ENCODE peak calls at places on chromosomes 3 and 15, in seven cellular contexts. O, Y, J, S, R, T and W are unnamed samples.

GRCh38 chr3:137222736-137223135 is 265.0 kb downstream of the IL20RB start:
- DNase-seq in Y (no peak), S (no peak), O (no peak), J (no peak), T (no peak), R (no peak), W (no peak)

GRCh38 chr15:40413036-40413435 is 7.4 kb downstream of the IVD start:
- DNase-seq in Y (no peak), O (peak; percentile 54), R (no peak), J (no peak), S (no peak), T (no peak), W (no peak)

GRCh38 chr3:184691397-184692131 is 20.3 kb downstream of the MAGEF1 start:
- DNase-seq in R (no peak), S (no peak), J (no peak), Y (no peak), O (peak; percentile 86), T (no peak), W (peak; percentile 44)

GRCh38 chr3:55477306-55478010 is 9.6 kb downstream of the WNT5A start:
- DNase-seq in T (peak; percentile 14), O (no peak), J (no peak), Y (no peak), R (no peak), S (no peak), W (no peak)

GRCh38 chr15:91100561-91101355 is 701 bp downstream of the SV2B start:
- DNase-seq in O (no peak), J (no peak), R (no peak), Y (peak; percentile 16), S (no peak), T (peak; percentile 50), W (peak; percentile 7)

GRCh38 chr3:169812844-169813677 is at the start of the genes LRRC34 and LRRIQ4:
- DNase-seq in J (no peak), T (no peak), O (peak; percentile 93), S (peak; percentile 74), Y (peak; percentile 81), R (peak; percentile 82), W (peak; percentile 43)

GRCh38 chr3:141553055-141553454 is 66.2 kb downstream of the RASA2 start:
- DNase-seq in T (no peak), O (no peak), R (no peak), S (no peak), J (no peak), Y (no peak), W (no peak)

GRCh38 chr3:30632065-30632464 is 25.7 kb downstream of the TGFBR2 start:
- DNase-seq in S (no peak), Y (no peak), J (no peak), O (no peak), R (no peak), T (no peak), W (no peak)

GRCh38 chr3:115038831-115039230 is 108.3 kb downstream of the ZBTB20 start:
- DNase-seq in R (no peak), S (no peak), J (no peak), O (no peak), T (no peak), Y (no peak), W (no peak)

GRCh38 chr3:197539651-197540051 is 16.1 kb downstream of the BDH1 start:
- DNase-seq in S (no peak), O (no peak), T (no peak), Y (no peak), J (peak; percentile 63), R (peak; percentile 74), W (no peak)

GRCh38 chr3:150172356-150172755 is 201.7 kb upstream of the PFN2 start:
- DNase-seq in S (no peak), J (no peak), Y (no peak), O (no peak), T (no peak), R (no peak), W (no peak)

GRCh38 chr3:5213574-5213966 is 26.1 kb downstream of the EDEM1 start:
- DNase-seq in J (no peak), T (peak; percentile 69), Y (no peak), O (no peak), R (no peak), S (no peak), W (no peak)

GRCh38 chr3:156619376-156619775 is 55.0 kb upstream of the TIPARP start:
- DNase-seq in S (no peak), T (no peak), R (no peak), J (no peak), Y (no peak), O (no peak), W (peak; percentile 36)

GRCh38 chr3:71416868-71417267 is 166.7 kb downstream of the FOXP1 start:
- DNase-seq in R (no peak), S (no peak), T (no peak), J (peak; percentile 6), O (peak; percentile 82), Y (peak; percentile 21), W (no peak)

GRCh38 chr15:64224508-64224907 is 61.7 kb upstream of the PPIB start:
- DNase-seq in S (peak; percentile 35), J (no peak), R (no peak), O (no peak), T (no peak), Y (peak; percentile 68), W (peak; percentile 66)

GRCh38 chr3:129162729-129163579 is 2.1 kb upstream of the ISY1 start:
- DNase-seq in J (no peak), O (no peak), R (no peak), Y (peak; percentile 38), T (no peak), S (no peak), W (no peak)

GRCh38 chr3:137172703-137173102 is 214.9 kb downstream of the IL20RB start:
- DNase-seq in O (no peak), R (no peak), T (no peak), J (no peak), Y (no peak), S (no peak), W (no peak)

GRCh38 chr15:84926491-84927220 is 42.2 kb downstream of the SLC28A1 start:
- DNase-seq in J (no peak), S (no peak), Y (no peak), T (no peak), R (no peak), O (no peak), W (no peak)
- TF ChIP-seq POLR2A in J (no peak), S (no peak), Y (no peak), T (no peak), R (no peak), O (no peak), W (no peak)

DNA sequence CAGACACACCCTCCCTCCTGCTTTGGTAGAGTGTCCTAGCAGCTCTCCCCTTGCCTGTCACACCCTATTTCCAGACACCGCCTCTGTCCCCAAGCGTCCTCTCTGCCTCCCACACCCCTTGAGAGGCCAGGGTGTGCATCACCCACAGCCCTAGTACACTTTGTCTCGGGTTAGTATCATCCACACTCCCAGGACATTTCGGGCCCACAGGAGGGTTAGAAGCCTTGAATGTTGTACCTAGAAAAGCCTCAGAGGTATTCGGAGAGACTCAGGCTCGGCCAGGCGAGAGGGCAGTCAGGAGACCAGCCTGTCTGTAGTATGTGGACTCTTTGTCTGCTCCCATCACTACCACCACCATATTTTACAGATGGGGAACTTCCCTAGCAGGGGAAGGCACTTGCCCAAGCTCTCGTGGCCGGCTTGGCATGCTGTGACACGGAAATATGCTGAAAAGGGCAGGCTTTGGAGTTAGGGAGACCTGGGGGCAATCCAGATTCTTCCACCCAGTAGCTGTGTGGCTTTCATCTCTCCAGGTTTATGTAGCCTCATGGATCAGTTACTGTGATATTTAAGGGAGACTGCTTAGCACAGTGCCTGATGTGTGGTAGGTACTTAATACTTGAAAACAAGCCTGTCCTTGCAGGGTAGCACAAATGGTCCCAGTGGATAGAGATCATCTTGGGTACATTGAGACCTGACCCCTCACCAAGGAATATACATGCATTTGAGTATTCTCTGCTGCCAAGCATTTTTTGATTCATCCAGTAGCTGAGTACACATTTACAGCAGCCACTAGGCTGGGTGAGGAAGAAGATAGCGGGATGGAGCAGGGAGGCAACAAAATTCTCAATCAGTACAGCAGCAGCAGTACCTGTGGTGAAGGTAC is 1.4 kb downstream of the TMEM43 start:
- DNase-seq in O (no peak), T (peak; percentile 19), R (no peak), S (no peak), J (no peak), Y (peak; percentile 33), W (no peak)
- TF ChIP-seq POLR2A in O (no peak), T (no peak), R (no peak), S (no peak), J (no peak), Y (no peak), W (no peak)

GRCh38 chr15:35690698-35691116 is 144.7 kb upstream of the DPH6 start:
- DNase-seq in S (no peak), J (no peak), O (no peak), T (no peak), Y (no peak), R (no peak), W (peak; percentile 82)
- TF ChIP-seq POLR2A in S (no peak), J (no peak), O (no peak), T (no peak), Y (no peak), R (no peak), W (no peak)

DNA sequence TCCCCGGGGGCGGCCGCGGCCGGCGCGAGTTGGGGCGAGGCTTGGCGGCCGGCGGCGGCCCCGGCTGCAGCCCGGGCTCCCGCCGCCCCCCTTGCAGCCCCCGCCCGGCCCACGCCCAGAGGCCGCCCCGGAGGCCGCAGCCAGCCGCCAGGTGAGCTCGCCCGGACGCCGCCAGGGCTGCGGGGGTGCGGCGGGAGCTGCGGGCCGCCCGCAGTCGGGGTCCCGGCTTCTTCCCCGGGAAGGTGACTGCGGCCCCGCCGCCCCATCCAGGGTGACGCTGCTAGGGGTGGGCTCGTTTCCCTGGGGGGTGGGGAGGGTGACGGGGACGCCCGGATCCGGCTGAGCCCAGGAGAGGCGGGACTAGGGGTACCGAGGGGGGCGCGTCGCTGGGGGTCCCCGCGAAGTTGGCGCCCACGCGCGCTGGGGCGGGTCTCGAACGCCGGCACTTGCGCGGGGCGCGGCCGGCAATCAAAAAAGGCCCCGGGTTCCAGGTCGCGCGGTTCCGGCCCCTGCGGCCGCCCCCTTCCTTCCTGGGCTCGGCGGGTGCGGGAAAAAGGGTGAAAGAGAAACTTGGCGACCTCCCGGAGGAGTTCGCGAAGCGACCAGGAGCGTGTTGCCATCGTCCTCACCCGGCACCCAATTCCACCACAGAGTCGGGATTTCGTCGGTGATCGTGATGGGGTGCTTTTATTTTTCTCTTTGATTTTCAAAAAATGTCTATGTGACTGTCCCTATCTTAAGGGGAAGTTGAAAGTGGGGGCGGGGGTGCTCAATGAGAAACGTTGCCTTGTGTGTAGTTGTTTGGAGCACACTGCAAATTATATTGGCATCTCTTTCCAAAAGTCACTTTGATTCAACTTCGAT is 573 bp downstream of the ATXN7 start:
- DNase-seq in O (peak; percentile 90), Y (peak; percentile 80), S (peak; percentile 42), R (peak; percentile 51), T (no peak), J (no peak), W (no peak)
- TF ChIP-seq POLR2A in O (no peak), Y (no peak), S (no peak), R (peak; percentile 21), T (no peak), J (no peak), W (no peak)

DNA sequence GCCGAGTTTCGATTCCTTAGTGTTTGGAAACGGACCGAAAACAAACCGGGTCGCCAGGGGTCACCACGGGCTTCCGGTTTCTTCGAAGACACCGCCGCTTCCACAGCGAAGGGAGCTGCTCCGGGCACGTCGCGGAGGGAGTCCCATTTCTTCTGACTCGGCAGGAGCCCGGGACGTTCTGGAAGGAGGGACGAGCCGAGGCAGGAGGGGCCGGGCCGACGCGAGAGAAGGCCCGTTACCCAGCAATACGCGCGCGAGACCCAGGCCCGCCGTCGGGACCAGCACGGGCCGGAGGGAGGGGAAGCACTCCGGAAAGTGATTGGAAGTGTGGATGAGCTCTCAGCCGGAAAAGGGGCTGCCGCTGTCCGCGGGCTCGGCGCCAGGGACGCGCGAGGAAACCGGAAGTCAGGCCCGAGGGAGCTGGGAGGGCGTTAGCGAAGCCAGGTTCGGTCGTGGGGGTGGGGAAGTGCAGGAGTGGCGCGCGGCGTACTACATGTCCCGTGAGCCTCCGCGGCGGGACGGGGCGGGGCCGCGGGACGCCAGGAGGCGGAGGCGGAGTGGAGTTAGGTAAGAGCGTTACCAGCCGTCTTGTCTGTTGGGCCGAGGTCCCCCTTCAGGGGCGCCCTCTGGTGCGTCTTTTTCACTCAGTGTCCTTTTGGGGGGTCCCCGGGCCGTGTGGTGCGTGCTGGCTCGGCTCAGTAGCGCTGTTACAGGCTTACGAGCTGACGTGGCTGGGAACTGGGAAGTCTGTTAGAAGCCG is at the start of the genes AZI2 and ZCWPW2:
- DNase-seq in J (peak; percentile 87), O (peak; percentile 98), R (peak; percentile 97), Y (peak; percentile 97), S (peak; percentile 98), T (peak; percentile 93), W (peak; percentile 95)
- TF ChIP-seq POLR2A in J (peak; percentile 70), O (peak; percentile 57), R (peak; percentile 71), Y (peak; percentile 85), S (peak; percentile 71), T (peak; percentile 89), W (peak; percentile 78)